ENCODE peak calls at places on chromosomes 11 and 22, in six cellular contexts. One of them, this sample, is unnamed.

GRCh38 chr11:76845069-76845468 is 15.6 kb upstream of the ACER3 start:
- DNase-seq in A172: no peak
- DNase-seq in H4: no peak
- DNase-seq in activated T-cell treated with anti-CD3 and anti-CD28 coated beads for 1 hour: no peak
- DNase-seq in T-cell: no peak
- DNase-seq in osteocyte: no peak
- DNase-seq in this sample: no peak

GRCh38 chr22:46061431-46062231 is 84.7 kb upstream of the WNT7B start:
- DNase-seq in A172: no peak
- DNase-seq in H4: no peak
- DNase-seq in activated T-cell treated with anti-CD3 and anti-CD28 coated beads for 1 hour: no peak
- DNase-seq in T-cell: no peak
- DNase-seq in osteocyte: no peak
- DNase-seq in this sample: no peak

GRCh38 chr22:34800265-34800664 is 265.7 kb upstream of the ISX start:
- DNase-seq in A172: no peak
- DNase-seq in H4: peak
- DNase-seq in activated T-cell treated with anti-CD3 and anti-CD28 coated beads for 1 hour: no peak
- DNase-seq in T-cell: no peak
- DNase-seq in osteocyte: no peak
- DNase-seq in this sample: no peak

GRCh38 chr11:4184163-4184916 is 89.7 kb downstream of the RRM1 start:
- DNase-seq in A172: no peak
- DNase-seq in H4: peak
- DNase-seq in activated T-cell treated with anti-CD3 and anti-CD28 coated beads for 1 hour: no peak
- DNase-seq in T-cell: no peak
- DNase-seq in osteocyte: no peak
- DNase-seq in this sample: no peak

GRCh38 chr11:121119444-121119843 is 18.4 kb downstream of the TECTA start:
- DNase-seq in A172: no peak
- DNase-seq in H4: peak
- DNase-seq in activated T-cell treated with anti-CD3 and anti-CD28 coated beads for 1 hour: no peak
- DNase-seq in T-cell: no peak
- DNase-seq in osteocyte: no peak
- DNase-seq in this sample: no peak

GRCh38 chr22:24051568-24051967 is 40.5 kb downstream of the CABIN1 start:
- DNase-seq in A172: no peak
- DNase-seq in H4: no peak
- DNase-seq in activated T-cell treated with anti-CD3 and anti-CD28 coated beads for 1 hour: no peak
- DNase-seq in T-cell: no peak
- DNase-seq in osteocyte: no peak
- DNase-seq in this sample: no peak

GRCh38 chr11:81658722-81659121 is 1074.9 kb downstream of the FAM181B start:
- DNase-seq in A172: peak
- DNase-seq in H4: peak
- DNase-seq in activated T-cell treated with anti-CD3 and anti-CD28 coated beads for 1 hour: no peak
- DNase-seq in T-cell: no peak
- DNase-seq in osteocyte: no peak
- DNase-seq in this sample: no peak

GRCh38 chr11:69392104-69392653 is 89.3 kb upstream of the LINC01488 start:
- DNase-seq in A172: no peak
- DNase-seq in H4: no peak
- DNase-seq in activated T-cell treated with anti-CD3 and anti-CD28 coated beads for 1 hour: no peak
- DNase-seq in T-cell: no peak
- DNase-seq in osteocyte: no peak
- DNase-seq in this sample: no peak

GRCh38 chr11:61609000-61609969 is 28.4 kb upstream of the SYT7 start:
- DNase-seq in A172: no peak
- DNase-seq in H4: no peak
- DNase-seq in activated T-cell treated with anti-CD3 and anti-CD28 coated beads for 1 hour: no peak
- DNase-seq in T-cell: no peak
- DNase-seq in osteocyte: no peak
- DNase-seq in this sample: no peak

GRCh38 chr22:44703269-44703870 is 1.4 kb downstream of the PRR5 start:
- DNase-seq in A172: no peak
- DNase-seq in H4: no peak
- DNase-seq in activated T-cell treated with anti-CD3 and anti-CD28 coated beads for 1 hour: no peak
- DNase-seq in T-cell: no peak
- DNase-seq in osteocyte: no peak
- DNase-seq in this sample: no peak

GRCh38 chr22:45777046-45777851 is 105.6 kb downstream of the ATXN10 start:
- DNase-seq in A172: no peak
- DNase-seq in H4: no peak
- DNase-seq in activated T-cell treated with anti-CD3 and anti-CD28 coated beads for 1 hour: no peak
- DNase-seq in T-cell: no peak
- DNase-seq in osteocyte: no peak
- DNase-seq in this sample: no peak

GRCh38 chr11:35304393-35304790 is 115.0 kb downstream of the SLC1A2 start:
- DNase-seq in A172: no peak
- DNase-seq in H4: peak
- DNase-seq in activated T-cell treated with anti-CD3 and anti-CD28 coated beads for 1 hour: no peak
- DNase-seq in T-cell: no peak
- DNase-seq in osteocyte: no peak
- DNase-seq in this sample: no peak

GRCh38 chr11:126502982-126503381 is 147.5 kb downstream of the ST3GAL4 start:
- DNase-seq in A172: no peak
- DNase-seq in H4: no peak
- DNase-seq in activated T-cell treated with anti-CD3 and anti-CD28 coated beads for 1 hour: no peak
- DNase-seq in T-cell: no peak
- DNase-seq in osteocyte: no peak
- DNase-seq in this sample: no peak

This sample was measured in progenitor cell of endocrine pancreas.